ENCODE peak calls at places on chromosome 12, in four cellular contexts. H is right lobe of liver, Y is uterus, O is aorta. Z is an unnamed sample.

GRCh38 chr12:64737539-64737938 is 21.7 kb downstream of the GNS start:
- DNase-seq in H (no peak), Y (no peak), O (no peak), Z (no peak)

GRCh38 chr12:57852195-57852594 is 5.7 kb upstream of the CTDSP2 start:
- DNase-seq in H (no peak), O (peak; percentile 83), Y (no peak), Z (no peak)

GRCh38 chr12:8692573-8692972 is 5.2 kb upstream of the RIMKLB start:
- DNase-seq in Y (peak; percentile 77), H (no peak), O (no peak), Z (peak; percentile 89)

GRCh38 chr12:12741705-12742104 is 24.5 kb downstream of the CDKN1B start:
- DNase-seq in O (no peak), Y (no peak), H (no peak), Z (no peak)

GRCh38 chr12:121060149-121061001 is 21.3 kb upstream of the OASL start:
- DNase-seq in H (peak; percentile 51), Y (no peak), O (no peak), Z (peak; percentile 26)

GRCh38 chr12:101459642-101460346 is 15.3 kb upstream of the SPIC start:
- DNase-seq in Y (no peak), H (no peak), O (no peak), Z (peak; percentile 8)

GRCh38 chr12:50174971-50175715 is 8.0 kb upstream of the CERS5 start:
- DNase-seq in Y (peak; percentile 33), H (no peak), O (no peak), Z (peak; percentile 74)

GRCh38 chr12:56634242-56634836 is 4.2 kb upstream of the BAZ2A start:
- DNase-seq in Y (peak; percentile 41), O (no peak), H (peak; percentile 67), Z (peak; percentile 46)

GRCh38 chr12:114678718-114679117 is 5.3 kb downstream of the TBX3 start:
- DNase-seq in H (no peak), O (no peak), Y (no peak), Z (no peak)

GRCh38 chr12:80892597-80893445 is 44.9 kb downstream of the LIN7A start:
- DNase-seq in O (no peak), Y (no peak), H (no peak), Z (peak; percentile 80)
- H3K4me1 ChIP-seq in O (no peaks in the 10 kb centered on the region), Y (no peaks in the 10 kb centered on the region), H (peaks cover 8% of the 10 kb centered on the region), Z (peaks cover 35% of the 10 kb centered on the region)

GRCh38 chr12:109951136-109951535 is 45.0 kb downstream of the GIT2 start:
- DNase-seq in Y (no peak), O (no peak), H (no peak), Z (no peak)
- H3K4me1 ChIP-seq in Y (peaks cover 14% of the 10 kb centered on the region), O (peaks cover 4% of the 10 kb centered on the region), H (peaks cover 53% of the 10 kb centered on the region), Z (no peaks in the 10 kb centered on the region)

DNA sequence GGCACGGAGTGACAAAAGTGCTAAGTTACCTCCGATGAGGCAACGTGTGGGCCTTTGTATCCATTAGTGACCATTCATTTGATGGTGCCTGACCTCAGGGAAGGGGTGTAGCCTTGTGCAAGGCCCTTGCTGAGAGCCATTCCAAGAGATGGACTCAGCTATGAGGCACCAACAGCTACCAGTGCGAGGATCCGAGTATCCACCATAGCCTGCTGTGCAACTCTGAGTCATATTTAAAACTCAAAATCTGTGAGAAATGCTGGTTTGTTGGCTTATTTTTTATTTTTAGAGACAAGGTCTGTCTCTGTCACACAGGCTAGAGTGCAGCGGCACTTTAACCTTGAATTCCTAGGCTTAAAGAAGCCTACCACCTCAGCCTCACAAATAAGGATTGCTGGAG is 25.1 kb upstream of the WNK1 start:
- DNase-seq in Y (no peak), H (no peak), O (no peak), Z (no peak)
- H3K4me1 ChIP-seq in Y (peaks cover 8% of the 10 kb centered on the region), H (no peaks in the 10 kb centered on the region), O (peaks cover 1% of the 10 kb centered on the region), Z (no peaks in the 10 kb centered on the region)

GRCh38 chr12:116153096-116153495 is 124.4 kb downstream of the MED13L start:
- DNase-seq in H (no peak), Y (no peak), O (no peak), Z (no peak)
- H3K4me1 ChIP-seq in H (peaks cover 36% of the 10 kb centered on the region), Y (peaks cover 19% of the 10 kb centered on the region), O (peaks cover 4% of the 10 kb centered on the region), Z (peaks cover 44% of the 10 kb centered on the region)

GRCh38 chr12:31316964-31317363 is 9.0 kb downstream of the SINHCAF start:
- DNase-seq in Y (no peak), O (no peak), H (no peak), Z (no peak)
- H3K4me1 ChIP-seq in Y (peaks cover 19% of the 10 kb centered on the region), O (no peaks in the 10 kb centered on the region), H (peaks cover 4% of the 10 kb centered on the region), Z (peaks cover 55% of the 10 kb centered on the region)

DNA sequence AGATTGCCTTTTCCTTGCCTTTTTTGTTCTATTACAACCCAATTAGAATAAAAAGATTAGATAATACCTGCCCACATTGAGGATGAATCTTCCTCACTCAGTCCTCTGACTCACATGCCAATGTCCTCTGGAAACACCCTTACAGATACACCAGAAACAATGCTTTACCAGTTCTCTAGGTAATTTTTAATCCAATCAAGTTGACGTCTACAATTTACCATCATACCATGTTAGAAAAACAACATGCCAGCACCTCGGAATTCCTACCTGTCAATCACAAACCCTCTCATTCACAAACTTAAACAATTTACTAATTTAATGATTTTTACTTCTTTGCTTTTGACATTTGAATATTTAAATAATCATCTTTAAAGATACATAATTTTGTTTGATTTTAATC is 953.8 kb downstream of the TRHDE start:
- DNase-seq in H (no peak), O (no peak), Y (no peak), Z (no peak)
- H3K4me1 ChIP-seq in H (peaks cover 14% of the 10 kb centered on the region), O (no peaks in the 10 kb centered on the region), Y (no peaks in the 10 kb centered on the region), Z (no peaks in the 10 kb centered on the region)

GRCh38 chr12:95738024-95738611 is 52.4 kb downstream of the NTN4 start:
- DNase-seq in O (no peak), Y (no peak), H (no peak), Z (no peak)
- H3K4me1 ChIP-seq in O (peaks cover 2% of the 10 kb centered on the region), Y (no peaks in the 10 kb centered on the region), H (no peaks in the 10 kb centered on the region), Z (peaks cover 4% of the 10 kb centered on the region)

GRCh38 chr12:46560078-46560477 is 187.5 kb upstream of the SLC38A2 start:
- DNase-seq in O (no peak), Y (no peak), H (no peak), Z (no peak)
- H3K4me1 ChIP-seq in O (peaks cover 4% of the 10 kb centered on the region), Y (peaks cover 9% of the 10 kb centered on the region), H (peaks cover 17% of the 10 kb centered on the region), Z (peaks cover 8% of the 10 kb centered on the region)

DNA sequence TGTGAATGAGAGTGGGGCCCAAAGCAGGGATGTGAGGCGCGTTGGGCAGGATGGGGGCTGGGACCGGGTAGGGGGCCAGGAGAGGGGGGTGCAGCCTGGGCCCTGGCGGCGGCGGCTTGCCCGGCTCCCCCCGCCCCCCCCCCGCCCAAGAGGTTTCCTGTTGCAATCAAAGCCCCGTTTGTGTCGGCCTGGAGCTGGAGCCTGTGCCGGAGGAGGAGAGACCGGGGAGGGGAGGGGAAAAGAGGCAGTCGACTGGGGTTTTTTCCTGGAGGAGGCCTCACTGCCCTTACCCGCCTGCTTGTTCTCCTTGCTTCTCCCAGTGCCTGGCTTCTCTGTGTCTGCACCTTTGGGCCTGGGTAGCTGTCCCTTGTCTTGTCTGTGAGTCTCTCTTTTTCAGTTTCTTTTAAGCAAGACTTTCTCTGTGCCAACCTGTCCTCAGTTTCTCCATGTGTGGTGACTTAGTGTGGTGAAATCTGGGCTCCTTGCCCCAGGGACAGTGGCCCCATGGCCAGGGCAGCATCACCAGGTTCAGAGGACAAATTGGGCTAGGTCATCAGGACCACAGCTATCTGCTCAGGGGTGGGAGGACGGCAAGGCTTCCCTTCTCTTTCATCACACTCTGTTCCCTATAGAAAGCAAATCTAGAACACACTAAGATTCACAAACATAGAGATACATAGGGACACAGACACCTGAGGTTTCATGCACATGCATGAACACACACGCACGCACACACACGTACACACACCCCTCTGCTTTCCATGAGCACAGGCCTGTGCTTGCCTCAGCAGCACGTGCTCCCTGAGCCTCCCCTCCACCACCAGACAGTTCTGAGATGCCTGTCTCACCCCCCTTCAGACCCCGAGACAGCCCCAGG is 8.4 kb downstream of the RARG start:
- DNase-seq in O (peak; percentile 77), H (no peak), Y (no peak), Z (no peak)
- H3K4me1 ChIP-seq in O (no peaks in the 10 kb centered on the region), H (peaks cover 6% of the 10 kb centered on the region), Y (peaks cover 8% of the 10 kb centered on the region), Z (peaks cover 9% of the 10 kb centered on the region)

GRCh38 chr12:46265102-46265501 is 3.7 kb downstream of the SLC38A1 start:
- DNase-seq in Y (no peak), H (no peak), O (no peak), Z (no peak)

GRCh38 chr12:46265734-46266133 is 3.1 kb downstream of the SLC38A1 start:
- DNase-seq in H (no peak), O (no peak), Y (no peak), Z (no peak)

GRCh38 chr12:46267618-46268348 is 1.1 kb downstream of the SLC38A1 start:
- DNase-seq in H (no peak), Y (no peak), O (no peak), Z (no peak)

GRCh38 chr12:46266869-46267617 is 1.8 kb downstream of the SLC38A1 start:
- DNase-seq in O (peak; percentile 87), H (peak; percentile 45), Y (peak; percentile 51), Z (peak; percentile 65)

DNA sequence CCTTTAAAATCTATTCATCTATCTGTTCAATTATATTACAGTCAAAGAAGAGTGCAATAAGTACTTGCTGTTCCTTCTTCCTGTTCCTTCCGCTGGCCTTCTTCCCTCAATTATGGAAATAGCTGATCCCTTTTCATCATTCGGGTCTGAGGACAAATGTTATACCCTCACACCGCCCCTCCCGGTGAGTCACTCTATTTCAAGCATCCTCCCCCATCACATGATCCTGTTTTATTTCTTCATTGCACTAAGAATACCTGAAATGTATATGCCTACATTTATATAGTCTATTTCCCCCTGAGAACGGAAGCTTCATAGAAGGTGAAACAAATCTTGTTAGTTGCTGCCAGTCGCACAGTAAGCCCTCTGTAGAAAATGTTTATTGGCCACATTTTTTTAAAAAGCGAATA is 2.5 kb downstream of the SLC38A1 start:
- DNase-seq in O (no peak), Y (peak; percentile 22), H (no peak), Z (peak; percentile 69)
- H3K4me1 ChIP-seq in O (no peaks in the 10 kb centered on the region), Y (no peaks in the 10 kb centered on the region), H (peaks cover 9% of the 10 kb centered on the region), Z (peaks cover 56% of the 10 kb centered on the region)

Z was measured in HAP-1.